ENCODE peak calls at places on chromosomes 1 and 21, in four cellular contexts. Q is K562, D is neuronal stem cell, F is hepatocyte. L is an unnamed sample. For H3K4me1, the result is how much of the 10 kb centered on the place peaks cover.

GRCh38 chr1:165056914-165057313 is 299.6 kb downstream of the LMX1A start:
- DNase-seq in D (no peak), F (peak), Q (no peak), L (no peak)

GRCh38 chr1:41371630-41372599 is 10.7 kb downstream of the FOXO6 start:
- DNase-seq in Q (peak), D (no peak), F (no peak), L (no peak)

GRCh38 chr21:31005019-31005418 is 33.3 kb downstream of the KRTAP19-8 start:
- DNase-seq in Q (no peak), F (no peak), D (no peak), L (no peak)

GRCh38 chr1:46064708-46065107 is 67.7 kb downstream of the PIK3R3 start:
- DNase-seq in F (no peak), Q (no peak), D (no peak), L (no peak)

GRCh38 chr1:24745711-24746582 is 700 bp downstream of the CLIC4 start:
- DNase-seq in F (peak), Q (peak), D (no peak), L (peak)

GRCh38 chr1:228018961-228019721 is 12.3 kb downstream of the WNT3A start:
- DNase-seq in D (no peak), Q (no peak), F (no peak), L (no peak)

GRCh38 chr1:244077473-244078220 is 26.6 kb downstream of the ZBTB18 start:
- DNase-seq in F (no peak), D (no peak), Q (no peak), L (no peak)

GRCh38 chr1:236568285-236568894 is 35.9 kb downstream of the HEATR1 start:
- DNase-seq in F (no peak), Q (no peak), D (no peak), L (no peak)

GRCh38 chr1:145857170-145857569 is 1.7 kb downstream of the PIAS3 start:
- DNase-seq in D (no peak), F (no peak), Q (no peak), L (no peak)

GRCh38 chr1:200437556-200438203 is 27.8 kb upstream of the ZNF281 start:
- DNase-seq in F (no peak), Q (no peak), D (no peak), L (peak)

GRCh38 chr1:218679391-218679790 is 334.3 kb downstream of the TGFB2 start:
- DNase-seq in Q (no peak), D (no peak), F (no peak), L (no peak)

GRCh38 chr1:224539971-224540370 is 76.1 kb upstream of the CNIH3 start:
- DNase-seq in F (no peak), Q (no peak), D (no peak), L (no peak)

GRCh38 chr1:87450615-87451209 is 122.0 kb downstream of the LMO4 start:
- DNase-seq in F (peak), D (no peak), Q (peak), L (peak)

GRCh38 chr1:12177999-12178441 is 11.2 kb downstream of the TNFRSF1B start:
- DNase-seq in Q (no peak), F (peak), D (no peak), L (no peak)

GRCh38 chr1:143680304-143680703 is 291.5 kb downstream of the FAM72C start:
- DNase-seq in F (no peak), D (no peak), Q (no peak), L (no peak)

GRCh38 chr1:9866836-9867235 is 43.1 kb upstream of the CLSTN1 start:
- DNase-seq in D (no peak), F (no peak), Q (no peak), L (no peak)

GRCh38 chr1:184223216-184223615 is 163.6 kb upstream of the C1orf21 start:
- DNase-seq in Q (no peak), F (no peak), D (no peak), L (no peak)

GRCh38 chr1:33289858-33290154 is 31.1 kb downstream of the A3GALT2 start:
- DNase-seq in F (no peak), Q (no peak), D (no peak), L (no peak)

GRCh38 chr1:20574686-20575543 is 14.0 kb upstream of the CDA start:
- DNase-seq in Q (peak), F (peak), D (peak), L (peak)

GRCh38 chr1:20670936-20671335 is 9.8 kb upstream of the DDOST start:
- DNase-seq in Q (no peak), D (no peak), F (no peak), L (no peak)

GRCh38 chr1:1358433-1359201 is at the start of gene MXRA8:
- DNase-seq in D (no peak), Q (peak), F (peak), L (no peak)

GRCh38 chr1:89104147-89104546 is 21.8 kb downstream of the GBP2 start:
- DNase-seq in F (no peak), Q (no peak), D (no peak), L (no peak)

GRCh38 chr1:227763246-227764018 is 28.2 kb downstream of the SNAP47 start:
- DNase-seq in D (no peak), F (no peak), Q (no peak), L (no peak)

GRCh38 chr1:43414634-43415223 is 25.0 kb downstream of the SZT2 start:
- DNase-seq in D (peak), F (peak), Q (peak), L (peak)

GRCh38 chr1:167404161-167404888 is 114.0 kb downstream of the CD247 start:
- DNase-seq in Q (no peak), D (no peak), F (no peak), L (no peak)

GRCh38 chr1:55209247-55209646 is 5.9 kb downstream of the USP24 start:
- DNase-seq in D (no peak), Q (no peak), F (no peak), L (peak)

GRCh38 chr1:149995927-149996326 is 14.6 kb downstream of the OTUD7B start:
- DNase-seq in D (no peak), F (no peak), Q (no peak), L (no peak)

GRCh38 chr1:161216945-161217712 is 2.0 kb downstream of the FCER1G start:
- DNase-seq in F (no peak), D (no peak), Q (peak), L (peak)

GRCh38 chr1:47405697-47406096 is 10.4 kb upstream of the FOXE3 start:
- DNase-seq in F (no peak), Q (no peak), D (no peak), L (peak)

GRCh38 chr1:224852901-224853568 is 76.4 kb upstream of the DNAH14 start:
- DNase-seq in Q (peak), D (peak), F (peak), L (peak)

GRCh38 chr1:153922076-153922837 is 515 bp downstream of the GATAD2B start:
- DNase-seq in Q (peak), F (peak), D (no peak), L (peak)

GRCh38 chr1:41639332-41639936 is 155.0 kb upstream of the EDN2 start:
- DNase-seq in Q (no peak), F (no peak), D (no peak), L (no peak)

GRCh38 chr1:49597436-49597835 is 426.3 kb downstream of the AGBL4 start:
- DNase-seq in F (no peak), Q (no peak), D (no peak), L (no peak)

GRCh38 chr1:157831968-157832626 is 9.5 kb downstream of the CD5L start:
- DNase-seq in F (no peak), D (no peak), Q (no peak), L (no peak)

GRCh38 chr1:229461032-229461668 is 27.3 kb upstream of the ACTA1 start:
- DNase-seq in F (no peak), Q (no peak), D (no peak), L (no peak)

GRCh38 chr1:235919797-235920475 is 53.2 kb upstream of the LYST start:
- DNase-seq in D (no peak), F (peak), Q (no peak), L (no peak)

GRCh38 chr1:239311331-239311730 is 75.0 kb upstream of the CHRM3 start:
- DNase-seq in D (no peak), Q (no peak), F (no peak), L (no peak)

GRCh38 chr1:156721131-156721924 is 6.9 kb upstream of the METTL25B start:
- DNase-seq in D (no peak), Q (no peak), F (no peak), L (no peak)

GRCh38 chr1:156727492-156727891 is 777 bp upstream of the METTL25B start:
- DNase-seq in F (no peak), D (no peak), Q (no peak), L (no peak)

GRCh38 chr1:156727914-156728598 is at the start of gene METTL25B:
- DNase-seq in Q (no peak), D (peak), F (peak), L (peak)

GRCh38 chr1:156726549-156727226 is 1.6 kb upstream of the METTL25B start:
- DNase-seq in Q (peak), D (no peak), F (peak), L (peak)

GRCh38 chr1:156725683-156726280 is 2.5 kb upstream of the METTL25B start:
- DNase-seq in F (peak), D (peak), Q (peak), L (peak)
- H2AFZ ChIP-seq in F (no peak), D (no peak), Q (peak), L (no peak)

GRCh38 chr1:29896791-29897725 is 660.7 kb downstream of the PTPRU start:
- DNase-seq in D (no peak), Q (no peak), F (no peak), L (no peak)

GRCh38 chr1:29893806-29894205 is 657.5 kb downstream of the PTPRU start:
- DNase-seq in F (no peak), D (no peak), Q (no peak), L (no peak)

GRCh38 chr1:29894311-29894710 is 658.0 kb downstream of the PTPRU start:
- DNase-seq in Q (no peak), D (no peak), F (no peak), L (no peak)

GRCh38 chr1:29895201-29895600 is 658.9 kb downstream of the PTPRU start:
- DNase-seq in D (no peak), F (no peak), Q (no peak), L (no peak)

DNA sequence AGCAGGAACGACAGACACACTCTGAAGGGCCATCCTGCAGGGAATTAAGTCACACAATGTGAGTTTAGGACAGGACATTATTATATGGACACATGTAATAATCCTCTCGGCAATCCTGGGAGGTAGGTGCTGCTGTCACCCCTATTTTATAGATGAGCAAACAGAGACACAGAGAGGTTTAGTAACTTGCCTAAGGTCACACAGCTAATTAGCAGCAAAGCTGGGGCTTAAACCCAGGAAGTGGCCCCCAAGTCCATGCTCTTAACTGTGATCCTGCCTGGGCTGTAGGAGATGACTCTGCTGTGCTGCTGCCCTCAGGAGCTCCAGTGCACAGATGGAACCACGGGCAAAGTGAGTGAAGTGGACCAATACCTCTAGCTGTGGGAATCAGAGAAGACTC is 660.0 kb downstream of the PTPRU start:
- DNase-seq in Q (no peak), F (no peak), D (no peak), L (no peak)
- H3K4me1 ChIP-seq in Q (under half), F (under half), D (under half), L (under half)

GRCh38 chr1:62325076-62325475 is 5.8 kb upstream of the KANK4 start:
- DNase-seq in D (no peak), F (peak), Q (no peak), L (no peak)

GRCh38 chr1:62318756-62319544 is at the start of gene KANK4:
- DNase-seq in F (peak), D (no peak), Q (no peak), L (no peak)

GRCh38 chr1:62317021-62317768 is 2.0 kb downstream of the KANK4 start:
- DNase-seq in D (no peak), F (no peak), Q (no peak), L (no peak)

GRCh38 chr1:62318320-62318755 is 896 bp downstream of the KANK4 start:
- DNase-seq in F (no peak), Q (no peak), D (no peak), L (no peak)

GRCh38 chr1:62321438-62321837 is 2.2 kb upstream of the KANK4 start:
- DNase-seq in D (no peak), F (peak), Q (no peak), L (no peak)
- H3K4me2 ChIP-seq in D (no peak), F (no peak), Q (no peak), L (no peak)

GRCh38 chr1:159867322-159868064 is 5.0 kb upstream of the VSIG8 start:
- DNase-seq in D (no peak), F (peak), Q (no peak), L (no peak)
- H2AFZ ChIP-seq in D (no peak), F (no peak), Q (no peak), L (no peak)

L was measured in OCI-LY7.